ENCODE peak calls at places on chromosome X, in seven cellular contexts. M is activated CD8-positive, alpha-beta T cell treated with anti-CD3 and anti-CD28 coated beads for 36 hours; O is endothelial cell; N is stomach; U is lower lobe of right lung; Q is left ventricle myocardium inferior; E is fibroblast of lung. L is an unnamed sample.

GRCh38 chrX:136863826-136864225 is 16.7 kb downstream of the RBMX start:
- DNase-seq in M (no peak), O (no peak), N (no peak), U (no peak), Q (no peak), E (no peak), L (no peak)

GRCh38 chrX:124194209-124194608 is 138.3 kb upstream of the TEX13D start:
- DNase-seq in M (no peak), O (no peak), N (no peak), U (no peak), Q (peak), E (peak), L (no peak)

GRCh38 chrX:10549280-10549679 is 71.1 kb downstream of the MID1 start:
- DNase-seq in M (no peak), O (no peak), N (no peak), U (no peak), Q (no peak), E (no peak), L (no peak)

GRCh38 chrX:100358766-100359165 is 51.3 kb downstream of the PCDH19 start:
- DNase-seq in M (no peak), O (no peak), N (no peak), U (no peak), Q (no peak), E (no peak), L (no peak)

GRCh38 chrX:18674417-18674787 is 2.5 kb upstream of the RS1 start:
- DNase-seq in M (peak), O (no peak), N (peak), U (peak), Q (peak), E (no peak), L (peak)

GRCh38 chrX:31132803-31133202 is 61.0 kb upstream of the FTHL17 start:
- DNase-seq in M (peak), O (no peak), N (no peak), U (no peak), Q (no peak), E (no peak), L (no peak)

GRCh38 chrX:70398899-70399298 is 24.2 kb upstream of the GDPD2 start:
- DNase-seq in M (no peak), O (no peak), N (no peak), U (no peak), Q (no peak), E (peak), L (no peak)

GRCh38 chrX:95762716-95763115 is 921.9 kb upstream of the DIAPH2 start:
- DNase-seq in M (no peak), O (no peak), N (no peak), U (no peak), Q (no peak), E (no peak), L (no peak)

GRCh38 chrX:131727778-131728177 is 183.9 kb downstream of the OR13H1 start:
- DNase-seq in M (no peak), O (no peak), N (no peak), U (no peak), Q (no peak), E (no peak), L (no peak)

GRCh38 chrX:123771449-123772064 is 38.7 kb upstream of the THOC2 start:
- DNase-seq in M (no peak), O (no peak), N (no peak), U (no peak), Q (no peak), E (no peak), L (no peak)

GRCh38 chrX:117969782-117970181 is 146.8 kb downstream of the KLHL13 start:
- DNase-seq in M (no peak), O (no peak), N (no peak), U (no peak), Q (no peak), E (no peak), L (no peak)

GRCh38 chrX:50067435-50068292 is 133.1 kb downstream of the AKAP4 start:
- DNase-seq in M (no peak), O (peak), N (no peak), U (peak), Q (no peak), E (peak), L (no peak)

GRCh38 chrX:133375558-133376340 is 39.5 kb downstream of the GPC4 start:
- DNase-seq in M (no peak), O (no peak), N (peak), U (no peak), Q (peak), E (no peak), L (no peak)

GRCh38 chrX:10854594-10854993 is 234.2 kb upstream of the MID1 start:
- DNase-seq in M (no peak), O (no peak), N (no peak), U (no peak), Q (no peak), E (no peak), L (no peak)

GRCh38 chrX:36986231-36986630 is 21.9 kb upstream of the FAM47C start:
- DNase-seq in M (no peak), O (no peak), N (no peak), U (no peak), Q (no peak), E (no peak), L (no peak)

GRCh38 chrX:152637649-152638442 is at the start of gene GABRQ:
- DNase-seq in M (peak), O (peak), N (peak), U (peak), Q (peak), E (peak), L (no peak)

GRCh38 chrX:102516314-102516936 is at the start of gene TMSB15A:
- DNase-seq in M (peak), O (peak), N (peak), U (peak), Q (peak), E (peak), L (peak)

GRCh38 chrX:41695464-41695863 is 6.7 kb downstream of the GPR34 start:
- DNase-seq in M (peak), O (no peak), N (no peak), U (no peak), Q (no peak), E (peak), L (no peak)

GRCh38 chrX:16451331-16451730 is 198.6 kb upstream of the S100G start:
- DNase-seq in M (no peak), O (no peak), N (no peak), U (no peak), Q (no peak), E (peak), L (no peak)

GRCh38 chrX:9530848-9531274 is 66.0 kb downstream of the TBL1X start:
- DNase-seq in M (peak), O (peak), N (peak), U (peak), Q (peak), E (peak), L (peak)

GRCh38 chrX:15686818-15687685 is 22.4 kb upstream of the CLTRN start:
- DNase-seq in M (peak), O (peak), N (peak), U (no peak), Q (no peak), E (peak), L (peak)

GRCh38 chrX:73728518-73729023 is 165.6 kb downstream of the CHIC1 start:
- DNase-seq in M (no peak), O (no peak), N (no peak), U (no peak), Q (no peak), E (no peak), L (no peak)

GRCh38 chrX:40172980-40173661 is 75.4 kb upstream of the BCOR start:
- DNase-seq in M (no peak), O (no peak), N (no peak), U (no peak), Q (no peak), E (no peak), L (no peak)
- TF ChIP-seq CTCF in M (no peak), O (no peak), N (no peak), U (no peak), Q (no peak), E (no peak), L (no peak)

DNA sequence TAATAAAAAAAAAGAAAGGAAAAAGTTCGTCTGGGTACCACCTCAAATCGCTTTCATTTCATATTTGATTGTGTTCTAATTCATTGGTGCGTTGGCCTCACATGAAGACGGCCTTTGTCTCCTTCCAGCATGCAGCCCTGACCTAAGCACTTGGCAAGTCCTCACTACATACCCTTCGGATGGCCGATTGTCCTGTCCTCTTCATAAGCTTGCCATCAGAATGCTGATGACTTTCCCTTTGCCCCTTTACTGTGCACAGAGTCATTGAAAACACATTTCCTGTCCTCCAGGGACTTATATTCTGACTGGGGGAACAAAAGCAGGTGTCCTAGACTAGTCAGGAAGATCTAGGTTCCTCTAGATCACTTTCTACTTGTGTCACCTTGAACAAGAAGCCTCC is 43.0 kb downstream of the RTL5 start:
- DNase-seq in M (no peak), O (no peak), N (no peak), U (no peak), Q (no peak), E (no peak), L (no peak)
- TF ChIP-seq CTCF in M (no peak), O (no peak), N (no peak), U (no peak), Q (no peak), E (no peak), L (no peak)

GRCh38 chrX:129843209-129843458 is 552 bp downstream of the ZDHHC9 start:
- DNase-seq in M (no peak), O (no peak), N (no peak), U (no peak), Q (no peak), E (no peak), L (no peak)

GRCh38 chrX:129842510-129843208 is 1.0 kb downstream of the ZDHHC9 start:
- DNase-seq in M (peak), O (peak), N (peak), U (peak), Q (peak), E (peak), L (no peak)

GRCh38 chrX:129836827-129837226 is 6.9 kb downstream of the ZDHHC9 start:
- DNase-seq in M (no peak), O (no peak), N (no peak), U (no peak), Q (no peak), E (no peak), L (no peak)

GRCh38 chrX:129843459-129844306 is at the start of gene ZDHHC9:
- DNase-seq in M (peak), O (peak), N (peak), U (peak), Q (peak), E (peak), L (peak)

GRCh38 chrX:129840334-129840733 is 3.4 kb downstream of the ZDHHC9 start:
- DNase-seq in M (no peak), O (no peak), N (no peak), U (no peak), Q (no peak), E (peak), L (no peak)
- TF ChIP-seq CTCF in M (no peak), O (no peak), N (no peak), U (no peak), Q (no peak), E (peak), L (no peak)

GRCh38 chrX:109707322-109707721 is 25.7 kb downstream of the ACSL4 start:
- DNase-seq in M (no peak), O (no peak), N (no peak), U (no peak), Q (no peak), E (no peak), L (no peak)

GRCh38 chrX:109714340-109714958 is 18.6 kb downstream of the ACSL4 start:
- DNase-seq in M (no peak), O (no peak), N (no peak), U (no peak), Q (no peak), E (peak), L (no peak)

GRCh38 chrX:109710181-109710580 is 22.9 kb downstream of the ACSL4 start:
- DNase-seq in M (no peak), O (no peak), N (no peak), U (no peak), Q (no peak), E (peak), L (no peak)

GRCh38 chrX:109704563-109704962 is 28.5 kb downstream of the ACSL4 start:
- DNase-seq in M (no peak), O (no peak), N (no peak), U (no peak), Q (no peak), E (no peak), L (no peak)

DNA sequence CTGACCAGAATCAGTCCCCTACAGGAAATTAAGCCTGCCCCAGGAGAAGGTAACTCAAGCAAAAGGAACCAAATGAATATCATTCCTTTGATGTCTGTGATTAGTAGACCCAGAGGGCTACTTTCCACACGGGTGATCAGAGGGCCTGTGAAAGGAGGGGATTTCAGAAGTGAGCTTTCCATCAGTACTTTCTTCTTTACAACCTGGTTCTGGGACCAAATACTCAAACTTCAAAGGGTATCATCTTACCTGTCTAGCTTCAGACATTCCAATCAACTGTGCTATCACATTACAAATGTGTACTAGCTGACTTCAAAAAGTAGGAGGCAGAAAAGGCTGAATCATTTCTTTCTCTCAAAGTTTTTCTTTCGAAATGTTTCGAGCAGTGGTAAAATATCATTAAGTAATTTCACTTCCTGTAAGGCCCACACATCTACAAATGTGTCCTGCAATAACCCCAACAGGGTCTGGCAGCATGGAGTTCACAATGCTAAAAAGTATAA is 23.9 kb downstream of the ACSL4 start:
- DNase-seq in M (no peak), O (no peak), N (no peak), U (no peak), Q (no peak), E (peak), L (peak)
- TF ChIP-seq CTCF in M (no peak), O (no peak), N (no peak), U (no peak), Q (no peak), E (peak), L (no peak)

GRCh38 chrX:107107459-107107858 is 11.2 kb downstream of the RBM41 start:
- DNase-seq in M (no peak), O (no peak), N (no peak), U (no peak), Q (no peak), E (no peak), L (no peak)

DNA sequence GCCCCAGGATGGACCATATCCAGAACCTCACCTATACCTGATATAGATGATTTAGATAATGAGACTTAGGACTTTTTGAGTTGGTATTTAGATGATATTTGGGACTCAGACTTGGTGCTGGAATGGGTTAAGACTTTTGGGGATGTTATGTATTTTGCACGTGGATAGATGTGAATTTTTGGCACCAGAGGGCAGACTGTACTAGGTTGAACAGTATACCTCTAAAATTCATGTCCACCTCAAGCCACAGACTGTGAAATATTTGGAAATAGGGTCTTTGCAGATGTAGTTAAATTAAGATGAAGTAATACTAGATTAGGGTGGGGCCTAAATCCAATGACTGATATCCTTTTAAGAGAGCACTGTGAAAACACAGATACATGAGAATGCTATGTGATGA is 15.6 kb downstream of the RBM41 start:
- DNase-seq in M (no peak), O (no peak), N (no peak), U (no peak), Q (no peak), E (peak), L (no peak)
- TF ChIP-seq CTCF in M (no peak), O (no peak), N (no peak), U (no peak), Q (peak), E (no peak), L (no peak)

DNA sequence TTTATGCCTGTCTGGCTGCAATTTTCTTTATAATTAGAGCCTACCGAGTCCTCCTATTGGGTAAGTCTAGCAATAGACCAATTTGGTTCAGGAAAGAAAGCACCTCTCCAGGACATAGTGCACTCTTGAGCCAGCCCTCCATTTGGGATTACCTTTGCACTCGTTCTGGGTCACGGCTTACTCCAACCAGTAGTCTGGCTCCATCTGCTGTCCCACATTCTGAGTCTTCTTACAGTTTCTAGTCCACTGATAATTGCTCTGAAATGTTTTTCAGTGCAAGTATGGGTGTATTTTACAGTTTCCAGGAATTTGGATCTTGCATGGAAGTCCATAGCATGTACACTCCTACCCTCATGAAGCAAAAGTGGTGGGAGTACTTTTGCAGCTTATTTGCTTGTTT is 34.8 kb upstream of the USP51 start:
- DNase-seq in M (peak), O (no peak), N (no peak), U (no peak), Q (no peak), E (peak), L (no peak)
- TF ChIP-seq CTCF in M (no peak), O (no peak), N (no peak), U (no peak), Q (peak), E (no peak), L (no peak)

L was measured in GM13976.